ENCODE peak calls at places on chromosomes 16 and 17, in five cellular contexts. X is neural progenitor cell; Y is HEK293T; R is HFFc6; T is stimulated activated CD8-positive, alpha-beta memory T cell treated with anti-CD3 and anti-CD28 coated beads, Interleukin-4, amount 100 ng/mL, for 24 hours. A is an unnamed sample.

GRCh38 chr16:24598777-24599437 is 59.5 kb downstream of the RBBP6 start:
- DNase-seq in X (no peak), Y (no peak), R (no peak), T (no peak), A (no peak)

GRCh38 chr16:8848939-8849391 is 19.8 kb downstream of the CARHSP1 start:
- DNase-seq in X (no peak), Y (no peak), R (peak), T (no peak), A (no peak)

GRCh38 chr16:10989494-10989893 is 45.1 kb downstream of the CLEC16A start:
- DNase-seq in X (no peak), Y (no peak), R (no peak), T (no peak), A (no peak)

GRCh38 chr16:82481455-82481854 is 145.3 kb upstream of the CDH13 start:
- DNase-seq in X (no peak), Y (no peak), R (no peak), T (no peak), A (no peak)

GRCh38 chr16:87956771-87957279 is 5.6 kb downstream of the BANP start:
- DNase-seq in X (no peak), Y (no peak), R (peak), T (no peak), A (no peak)

GRCh38 chr17:54662978-54663876 is 237.4 kb upstream of the TOM1L1 start:
- DNase-seq in X (peak), Y (no peak), R (no peak), T (no peak), A (peak)

GRCh38 chr17:44115585-44116415 is 7.6 kb downstream of the HDAC5 start:
- DNase-seq in X (peak), Y (peak), R (peak), T (no peak), A (no peak)

GRCh38 chr16:69182730-69183416 is 4.1 kb upstream of the SNTB2 start:
- DNase-seq in X (no peak), Y (peak), R (no peak), T (no peak), A (no peak)

GRCh38 chr17:50501054-50501453 is 7.2 kb upstream of the MYCBPAP start:
- DNase-seq in X (no peak), Y (no peak), R (peak), T (no peak), A (no peak)

GRCh38 chr16:57277586-57277985 is 6.9 kb downstream of the PLLP start:
- DNase-seq in X (no peak), Y (no peak), R (peak), T (no peak), A (no peak)

GRCh38 chr16:17375388-17376304 is 95.1 kb downstream of the XYLT1 start:
- DNase-seq in X (no peak), Y (no peak), R (no peak), T (no peak), A (no peak)

GRCh38 chr16:87127061-87127765 is 190.0 kb downstream of the C16orf95 start:
- DNase-seq in X (no peak), Y (no peak), R (no peak), T (no peak), A (no peak)

GRCh38 chr17:78674595-78675315 is 97.6 kb upstream of the DNAH17 start:
- DNase-seq in X (peak), Y (no peak), R (no peak), T (no peak), A (no peak)

GRCh38 chr16:78791926-78792325 is 692.5 kb downstream of the WWOX start:
- DNase-seq in X (no peak), Y (no peak), R (no peak), T (no peak), A (no peak)

GRCh38 chr17:76056882-76057281 is 15.4 kb downstream of the SRP68 start:
- DNase-seq in X (no peak), Y (no peak), R (no peak), T (no peak), A (no peak)

GRCh38 chr16:59356709-59357108 is 622.6 kb upstream of the GOT2 start:
- DNase-seq in X (peak), Y (no peak), R (no peak), T (no peak), A (no peak)

GRCh38 chr17:81184596-81184995 is 18.6 kb upstream of the AATK start:
- DNase-seq in X (peak), Y (no peak), R (no peak), T (no peak), A (no peak)